ENCODE peak calls at places on chromosomes 6 and 20, in four cellular contexts. X is HL-60, U is K562, N is GM12878. H is an unnamed sample.

GRCh38 chr20:4699216-4699615 is 22.5 kb upstream of the PRND start:
- DNase-seq in U (no peak), X (no peak), N (no peak), H (no peak)

GRCh38 chr6:14467591-14467990 is 350.0 kb downstream of the CD83 start:
- DNase-seq in X (no peak), N (no peak), U (no peak), H (no peak)

GRCh38 chr6:85576479-85576878 is 17.2 kb downstream of the SNX14 start:
- DNase-seq in X (no peak), U (no peak), N (no peak), H (no peak)

GRCh38 chr6:11241793-11242201 is 9.3 kb upstream of the NEDD9 start:
- DNase-seq in U (peak), X (no peak), N (no peak), H (no peak)

GRCh38 chr6:32932132-32932868 is 8.5 kb downstream of the HLA-DMB start:
- DNase-seq in N (no peak), X (no peak), U (no peak), H (no peak)

GRCh38 chr20:20211988-20212518 is 155.9 kb upstream of the INSM1 start:
- DNase-seq in U (no peak), X (no peak), N (no peak), H (no peak)

GRCh38 chr6:75178757-75179156 is 27.1 kb downstream of the COL12A1 start:
- DNase-seq in X (no peak), U (no peak), N (no peak), H (no peak)

GRCh38 chr20:5207138-5207537 is 80.3 kb downstream of the CDS2 start:
- DNase-seq in N (no peak), U (no peak), X (no peak), H (no peak)

GRCh38 chr6:27495386-27496135 is 22.7 kb upstream of the ZNF184 start:
- DNase-seq in X (no peak), U (peak), N (peak), H (no peak)

GRCh38 chr6:110951986-110952794 is 6.3 kb upstream of the GTF3C6 start:
- DNase-seq in X (no peak), U (no peak), N (no peak), H (no peak)

GRCh38 chr6:128511518-128511917 is 8.9 kb downstream of the PTPRK start:
- DNase-seq in X (no peak), U (no peak), N (peak), H (no peak)

GRCh38 chr20:33130553-33130952 is 37.4 kb upstream of the BPIFA2 start:
- DNase-seq in U (no peak), X (no peak), N (no peak), H (no peak)

GRCh38 chr6:6008648-6009421 is 2.1 kb upstream of the NRN1 start:
- DNase-seq in X (peak), U (peak), N (peak), H (peak)

GRCh38 chr20:24118781-24119175 is 130.2 kb upstream of the GGTLC1 start:
- DNase-seq in X (no peak), N (no peak), U (no peak), H (no peak)

GRCh38 chr20:57791946-57792328 is 82.1 kb upstream of the PMEPA1 start:
- DNase-seq in U (no peak), X (no peak), N (no peak), H (no peak)

GRCh38 chr6:157861814-157862213 is 38.8 kb downstream of the SNX9 start:
- DNase-seq in U (peak), X (no peak), N (no peak), H (no peak)

GRCh38 chr20:58619847-58620431 is 31.1 kb upstream of the STX16 start:
- DNase-seq in X (no peak), U (peak), N (no peak), H (no peak)

GRCh38 chr6:149130093-149130872 is 187.2 kb upstream of the TAB2 start:
- DNase-seq in X (no peak), U (no peak), N (no peak), H (no peak)

GRCh38 chr6:44253307-44254101 is 3.8 kb downstream of the SLC35B2 start:
- DNase-seq in N (no peak), U (peak), X (no peak), H (no peak)
- TF ChIP-seq SPI1 in N (no peak), U (no peak), X (no peak), H (no peak)

GRCh38 chr20:47886454-47887041 is 101.3 kb upstream of the SULF2 start:
- DNase-seq in U (no peak), X (no peak), N (no peak), H (no peak)

GRCh38 chr20:47887477-47888080 is 102.3 kb upstream of the SULF2 start:
- DNase-seq in N (no peak), U (no peak), X (no peak), H (no peak)

GRCh38 chr20:47885909-47886453 is 100.7 kb upstream of the SULF2 start:
- DNase-seq in X (no peak), N (no peak), U (no peak), H (no peak)

GRCh38 chr20:47887064-47887463 is 101.8 kb upstream of the SULF2 start:
- DNase-seq in X (no peak), U (no peak), N (no peak), H (no peak)

DNA sequence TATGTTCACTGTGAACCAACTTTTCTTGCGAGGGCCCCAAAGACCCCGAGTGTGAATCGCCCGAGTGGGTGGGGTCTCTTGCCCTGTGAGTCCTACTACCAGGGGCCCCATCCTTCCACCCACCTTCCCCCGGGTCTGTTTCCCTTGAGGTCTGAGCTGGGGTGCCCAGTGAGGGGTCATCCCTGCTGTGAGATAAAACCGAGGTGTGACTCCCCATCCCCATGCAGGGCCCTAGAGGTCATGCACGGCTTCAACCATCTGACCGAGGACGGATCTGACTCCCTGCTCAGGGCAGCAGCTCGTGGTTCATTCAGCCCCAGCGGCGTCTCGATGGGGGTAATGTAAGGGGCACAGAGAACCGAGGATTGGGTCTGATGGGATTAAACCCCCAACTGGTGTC is 103.1 kb upstream of the SULF2 start:
- DNase-seq in U (no peak), X (no peak), N (no peak), H (no peak)
- TF ChIP-seq SPI1 in U (no peak), X (no peak), N (no peak), H (no peak)

GRCh38 chr6:13307508-13307995 is 20.8 kb downstream of the TBC1D7 start:
- DNase-seq in U (peak), X (peak), N (no peak), H (no peak)
- TF ChIP-seq SPI1 in U (no peak), X (no peak), N (no peak), H (no peak)

DNA sequence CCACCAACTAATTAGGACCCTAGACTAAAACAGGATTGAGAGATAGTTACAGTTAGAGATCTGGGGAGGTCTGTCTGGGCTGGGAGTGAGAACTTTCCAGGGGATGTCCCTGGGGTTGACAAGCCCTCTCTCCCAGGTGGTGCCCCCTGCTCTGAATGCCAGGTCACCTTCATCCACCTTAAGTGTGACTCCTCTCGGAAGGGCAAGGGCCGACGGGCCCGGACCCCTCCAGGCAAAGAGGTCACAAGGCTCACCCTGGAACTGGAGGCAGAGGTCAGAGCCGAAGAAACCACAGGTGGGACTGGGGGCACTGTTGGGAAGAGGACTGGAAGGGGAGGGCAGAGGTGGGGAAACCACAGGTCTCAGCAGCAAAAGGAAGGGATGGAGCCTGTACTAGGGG is 17.0 kb upstream of the ZNF76 start:
- DNase-seq in X (no peak), U (no peak), N (no peak), H (no peak)
- TF ChIP-seq SPI1 in X (no peak), U (no peak), N (no peak), H (no peak)

DNA sequence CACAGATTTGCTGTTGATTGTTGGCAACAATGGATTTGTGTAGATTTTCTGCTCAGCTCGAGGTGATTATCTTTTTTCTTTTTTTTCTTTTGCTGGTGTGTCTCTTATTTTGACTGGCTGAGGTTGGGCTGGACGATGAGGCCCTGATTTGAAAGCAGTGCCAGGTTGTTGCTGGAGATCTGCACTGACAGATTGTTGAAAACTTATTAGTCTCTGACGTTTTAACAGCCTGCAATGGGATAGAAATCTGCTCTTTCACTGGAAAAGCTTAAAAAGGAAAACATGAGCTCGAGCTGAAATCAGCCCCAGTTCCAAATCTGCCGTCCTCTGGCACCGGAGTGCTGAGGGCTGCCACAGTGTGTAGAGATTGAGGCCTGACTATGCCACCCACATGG is 87.7 kb downstream of the PDE7B start:
- DNase-seq in U (no peak), X (no peak), N (no peak), H (no peak)
- TF ChIP-seq SPI1 in U (no peak), X (no peak), N (no peak), H (no peak)

GRCh38 chr6:159934181-159934580 is 34.7 kb upstream of the IGF2R start:
- DNase-seq in U (no peak), X (no peak), N (no peak), H (no peak)

GRCh38 chr6:159935065-159935464 is 33.8 kb upstream of the IGF2R start:
- DNase-seq in X (no peak), N (no peak), U (no peak), H (no peak)

GRCh38 chr6:159933077-159933476 is 35.8 kb upstream of the IGF2R start:
- DNase-seq in X (no peak), N (no peak), U (no peak), H (no peak)

GRCh38 chr6:159929819-159930218 is 39.0 kb downstream of the MAS1 start:
- DNase-seq in U (peak), X (no peak), N (peak), H (no peak)

GRCh38 chr6:159931112-159931511 is 37.8 kb upstream of the IGF2R start:
- DNase-seq in X (no peak), U (no peak), N (peak), H (no peak)
- TF ChIP-seq SPI1 in X (no peak), U (no peak), N (peak), H (peak)

H was measured in GM12891.